ENCODE peak calls at places on chromosomes 11 and 22, in seven cellular contexts. One of them, this sample, is unnamed.

GRCh38 chr11:16350125-16350524 is 6.2 kb downstream of the SOX6 start:
- DNase-seq in CD8-positive, alpha-beta T cell: no peak
- DNase-seq in IMR-90: no peak
- DNase-seq in neuronal stem cell: no peak
- DNase-seq in fibroblast of lung: no peak
- DNase-seq in iPS DF 6.9: no peak
- DNase-seq in breast epithelium: no peak
- DNase-seq in this sample: no peak

GRCh38 chr11:926341-926916 is 759 bp downstream of the AP2A2 start:
- DNase-seq in CD8-positive, alpha-beta T cell: no peak
- DNase-seq in IMR-90: peak; percentile 69
- DNase-seq in neuronal stem cell: no peak
- DNase-seq in fibroblast of lung: peak; percentile 49
- DNase-seq in iPS DF 6.9: no peak
- DNase-seq in breast epithelium: no peak
- DNase-seq in this sample: no peak

GRCh38 chr22:17970205-17970708 is 54.1 kb downstream of the MICAL3 start:
- DNase-seq in CD8-positive, alpha-beta T cell: no peak
- DNase-seq in IMR-90: peak; percentile 85
- DNase-seq in neuronal stem cell: no peak
- DNase-seq in fibroblast of lung: peak; percentile 54
- DNase-seq in iPS DF 6.9: no peak
- DNase-seq in breast epithelium: no peak
- DNase-seq in this sample: no peak

GRCh38 chr22:20803696-20804324 is 29.9 kb downstream of the SERPIND1 start:
- DNase-seq in CD8-positive, alpha-beta T cell: no peak
- DNase-seq in IMR-90: peak; percentile 44
- DNase-seq in neuronal stem cell: peak; percentile 20
- DNase-seq in fibroblast of lung: peak; percentile 46
- DNase-seq in iPS DF 6.9: peak; percentile 20
- DNase-seq in breast epithelium: no peak
- DNase-seq in this sample: no peak

GRCh38 chr11:65428578-65429068 is 6.0 kb downstream of the NEAT1 start:
- DNase-seq in CD8-positive, alpha-beta T cell: no peak
- DNase-seq in IMR-90: no peak
- DNase-seq in neuronal stem cell: no peak
- DNase-seq in fibroblast of lung: no peak
- DNase-seq in iPS DF 6.9: no peak
- DNase-seq in breast epithelium: no peak
- DNase-seq in this sample: no peak

GRCh38 chr11:12800032-12800671 is 125.9 kb downstream of the TEAD1 start:
- DNase-seq in CD8-positive, alpha-beta T cell: no peak
- DNase-seq in IMR-90: peak; percentile 81
- DNase-seq in neuronal stem cell: no peak
- DNase-seq in fibroblast of lung: peak; percentile 40
- DNase-seq in iPS DF 6.9: no peak
- DNase-seq in breast epithelium: no peak
- DNase-seq in this sample: no peak

GRCh38 chr11:65504671-65505433 is 6.0 kb downstream of the MALAT1 start:
- DNase-seq in CD8-positive, alpha-beta T cell: no peak
- DNase-seq in IMR-90: peak; percentile 46
- DNase-seq in neuronal stem cell: no peak
- DNase-seq in fibroblast of lung: peak; percentile 47
- DNase-seq in iPS DF 6.9: no peak
- DNase-seq in breast epithelium: no peak
- DNase-seq in this sample: no peak

GRCh38 chr22:20777420-20778177 is 3.7 kb downstream of the SERPIND1 start:
- DNase-seq in CD8-positive, alpha-beta T cell: no peak
- DNase-seq in IMR-90: peak; percentile 94
- DNase-seq in neuronal stem cell: no peak
- DNase-seq in fibroblast of lung: peak; percentile 92
- DNase-seq in iPS DF 6.9: no peak
- DNase-seq in breast epithelium: no peak
- DNase-seq in this sample: no peak

GRCh38 chr11:113249786-113250185 is 64.6 kb upstream of the TTC12 start:
- DNase-seq in CD8-positive, alpha-beta T cell: no peak
- DNase-seq in IMR-90: no peak
- DNase-seq in neuronal stem cell: no peak
- DNase-seq in fibroblast of lung: no peak
- DNase-seq in iPS DF 6.9: no peak
- DNase-seq in breast epithelium: no peak
- DNase-seq in this sample: no peak

GRCh38 chr11:70862093-70862492 is 390.3 kb downstream of the SHANK2 start:
- DNase-seq in CD8-positive, alpha-beta T cell: no peak
- DNase-seq in IMR-90: no peak
- DNase-seq in neuronal stem cell: no peak
- DNase-seq in fibroblast of lung: no peak
- DNase-seq in iPS DF 6.9: no peak
- DNase-seq in breast epithelium: no peak
- DNase-seq in this sample: no peak

GRCh38 chr11:126163074-126163700 is 48.3 kb downstream of the RPUSD4 start:
- DNase-seq in CD8-positive, alpha-beta T cell: no peak
- DNase-seq in IMR-90: peak; percentile 96
- DNase-seq in neuronal stem cell: peak; percentile 60
- DNase-seq in fibroblast of lung: peak; percentile 92
- DNase-seq in iPS DF 6.9: no peak
- DNase-seq in breast epithelium: no peak
- DNase-seq in this sample: no peak

GRCh38 chr22:36587289-36588154 is 58.6 kb upstream of the EIF3D start:
- DNase-seq in CD8-positive, alpha-beta T cell: no peak
- DNase-seq in IMR-90: peak; percentile 67
- DNase-seq in neuronal stem cell: no peak
- DNase-seq in fibroblast of lung: peak; percentile 47
- DNase-seq in iPS DF 6.9: no peak
- DNase-seq in breast epithelium: no peak
- DNase-seq in this sample: no peak

GRCh38 chr11:116703421-116703820 is 69.4 kb downstream of the BUD13 start:
- DNase-seq in CD8-positive, alpha-beta T cell: no peak
- DNase-seq in IMR-90: no peak
- DNase-seq in neuronal stem cell: peak; percentile 63
- DNase-seq in fibroblast of lung: peak; percentile 2
- DNase-seq in iPS DF 6.9: no peak
- DNase-seq in breast epithelium: no peak
- DNase-seq in this sample: no peak

GRCh38 chr11:6351782-6352181 is 31.5 kb upstream of the CAVIN3 start:
- DNase-seq in CD8-positive, alpha-beta T cell: no peak
- DNase-seq in IMR-90: peak; percentile 21
- DNase-seq in neuronal stem cell: no peak
- DNase-seq in fibroblast of lung: no peak
- DNase-seq in iPS DF 6.9: no peak
- DNase-seq in breast epithelium: no peak
- DNase-seq in this sample: no peak

GRCh38 chr22:25758316-25758715 is 16.3 kb downstream of the MYO18B start:
- DNase-seq in CD8-positive, alpha-beta T cell: no peak
- DNase-seq in IMR-90: no peak
- DNase-seq in neuronal stem cell: no peak
- DNase-seq in fibroblast of lung: no peak
- DNase-seq in iPS DF 6.9: no peak
- DNase-seq in breast epithelium: no peak
- DNase-seq in this sample: no peak

GRCh38 chr11:9850224-9850895 is 186.5 kb downstream of the SWAP70 start:
- DNase-seq in CD8-positive, alpha-beta T cell: no peak
- DNase-seq in IMR-90: peak; percentile 31
- DNase-seq in neuronal stem cell: no peak
- DNase-seq in fibroblast of lung: no peak
- DNase-seq in iPS DF 6.9: no peak
- DNase-seq in breast epithelium: no peak
- DNase-seq in this sample: no peak

GRCh38 chr22:26471522-26471921 is 12.1 kb downstream of the HPS4 start:
- DNase-seq in CD8-positive, alpha-beta T cell: no peak
- DNase-seq in IMR-90: peak; percentile 83
- DNase-seq in neuronal stem cell: no peak
- DNase-seq in fibroblast of lung: peak; percentile 29
- DNase-seq in iPS DF 6.9: no peak
- DNase-seq in breast epithelium: no peak
- DNase-seq in this sample: no peak

GRCh38 chr22:21816472-21816786 is 51.0 kb downstream of the MAPK1 start:
- DNase-seq in CD8-positive, alpha-beta T cell: no peak
- DNase-seq in IMR-90: no peak
- DNase-seq in neuronal stem cell: no peak
- DNase-seq in fibroblast of lung: no peak
- DNase-seq in iPS DF 6.9: no peak
- DNase-seq in breast epithelium: no peak
- DNase-seq in this sample: no peak

GRCh38 chr22:21816787-21817496 is 50.5 kb downstream of the MAPK1 start:
- DNase-seq in CD8-positive, alpha-beta T cell: no peak
- DNase-seq in IMR-90: peak; percentile 95
- DNase-seq in neuronal stem cell: no peak
- DNase-seq in fibroblast of lung: peak; percentile 92
- DNase-seq in iPS DF 6.9: no peak
- DNase-seq in breast epithelium: no peak
- DNase-seq in this sample: no peak

GRCh38 chr22:21818487-21819182 is 48.8 kb downstream of the MAPK1 start:
- DNase-seq in CD8-positive, alpha-beta T cell: no peak
- DNase-seq in IMR-90: no peak
- DNase-seq in neuronal stem cell: no peak
- DNase-seq in fibroblast of lung: no peak
- DNase-seq in iPS DF 6.9: no peak
- DNase-seq in breast epithelium: no peak
- DNase-seq in this sample: no peak

GRCh38 chr22:21815958-21816357 is 51.5 kb downstream of the MAPK1 start:
- DNase-seq in CD8-positive, alpha-beta T cell: no peak
- DNase-seq in IMR-90: no peak
- DNase-seq in neuronal stem cell: no peak
- DNase-seq in fibroblast of lung: no peak
- DNase-seq in iPS DF 6.9: no peak
- DNase-seq in breast epithelium: no peak
- DNase-seq in this sample: no peak

GRCh38 chr22:21815357-21815756 is 52.1 kb downstream of the MAPK1 start:
- DNase-seq in CD8-positive, alpha-beta T cell: no peak
- DNase-seq in IMR-90: no peak
- DNase-seq in neuronal stem cell: no peak
- DNase-seq in fibroblast of lung: no peak
- DNase-seq in iPS DF 6.9: no peak
- DNase-seq in breast epithelium: no peak
- DNase-seq in this sample: no peak
- H3K4me1 ChIP-seq in CD8-positive, alpha-beta T cell: peaks cover 41% of the 10 kb centered on the region
- H3K4me1 ChIP-seq in IMR-90: peaks cover 10% of the 10 kb centered on the region
- H3K4me1 ChIP-seq in neuronal stem cell: peaks cover 9% of the 10 kb centered on the region
- H3K4me1 ChIP-seq in fibroblast of lung: peaks cover 10% of the 10 kb centered on the region
- H3K4me1 ChIP-seq in iPS DF 6.9: peaks cover 4% of the 10 kb centered on the region
- H3K4me1 ChIP-seq in breast epithelium: peaks cover 8% of the 10 kb centered on the region
- H3K4me1 ChIP-seq in this sample: peaks cover 34% of the 10 kb centered on the region

GRCh38 chr11:108003623-108004022 is 5.1 kb upstream of the CUL5 start:
- DNase-seq in CD8-positive, alpha-beta T cell: no peak
- DNase-seq in IMR-90: no peak
- DNase-seq in neuronal stem cell: no peak
- DNase-seq in fibroblast of lung: no peak
- DNase-seq in iPS DF 6.9: no peak
- DNase-seq in breast epithelium: no peak
- DNase-seq in this sample: no peak

GRCh38 chr11:108012139-108012725 is 3.5 kb downstream of the CUL5 start:
- DNase-seq in CD8-positive, alpha-beta T cell: no peak
- DNase-seq in IMR-90: no peak
- DNase-seq in neuronal stem cell: no peak
- DNase-seq in fibroblast of lung: no peak
- DNase-seq in iPS DF 6.9: no peak
- DNase-seq in breast epithelium: no peak
- DNase-seq in this sample: no peak

GRCh38 chr11:108008656-108009496 is at the start of gene CUL5:
- DNase-seq in CD8-positive, alpha-beta T cell: peak; percentile 85
- DNase-seq in IMR-90: peak; percentile 91
- DNase-seq in neuronal stem cell: peak; percentile 92
- DNase-seq in fibroblast of lung: peak; percentile 95
- DNase-seq in iPS DF 6.9: peak; percentile 71
- DNase-seq in breast epithelium: peak; percentile 82
- DNase-seq in this sample: peak; percentile 85

GRCh38 chr11:108009497-108010360 is 1.0 kb downstream of the CUL5 start:
- DNase-seq in CD8-positive, alpha-beta T cell: no peak
- DNase-seq in IMR-90: no peak
- DNase-seq in neuronal stem cell: no peak
- DNase-seq in fibroblast of lung: peak; percentile 11
- DNase-seq in iPS DF 6.9: no peak
- DNase-seq in breast epithelium: peak; percentile 18
- DNase-seq in this sample: no peak

GRCh38 chr11:108007819-108008218 is 879 bp upstream of the CUL5 start:
- DNase-seq in CD8-positive, alpha-beta T cell: no peak
- DNase-seq in IMR-90: no peak
- DNase-seq in neuronal stem cell: no peak
- DNase-seq in fibroblast of lung: no peak
- DNase-seq in iPS DF 6.9: no peak
- DNase-seq in breast epithelium: no peak
- DNase-seq in this sample: no peak
- H3K27ac ChIP-seq in CD8-positive, alpha-beta T cell: no peak overlapping the region
- H3K27ac ChIP-seq in IMR-90: no peak overlapping the region
- H3K27ac ChIP-seq in neuronal stem cell: no peak overlapping the region
- H3K27ac ChIP-seq in fibroblast of lung: no peak overlapping the region
- H3K27ac ChIP-seq in iPS DF 6.9: no peak overlapping the region
- H3K27ac ChIP-seq in breast epithelium: no peak overlapping the region
- H3K27ac ChIP-seq in this sample: no peak overlapping the region

DNA sequence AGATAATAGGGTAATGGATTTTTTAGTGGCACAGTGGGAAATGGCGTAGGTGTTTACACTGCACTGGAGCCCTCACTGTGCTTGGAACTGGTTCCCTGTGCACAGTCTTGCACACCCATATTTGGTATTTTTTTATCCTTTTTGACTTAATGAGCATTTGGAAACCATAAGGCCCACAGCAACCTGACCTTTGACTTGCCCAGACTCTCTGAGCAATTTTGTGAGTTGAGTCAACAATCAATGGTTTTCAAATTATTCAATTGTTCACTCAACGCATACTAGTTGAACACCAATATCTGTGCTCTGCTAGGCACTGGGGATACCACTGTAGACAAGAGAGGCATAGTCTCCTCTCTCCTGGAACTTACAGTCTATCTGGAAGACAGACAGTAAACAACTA is 14.3 kb downstream of the CD44 start:
- DNase-seq in CD8-positive, alpha-beta T cell: no peak
- DNase-seq in IMR-90: no peak
- DNase-seq in neuronal stem cell: no peak
- DNase-seq in fibroblast of lung: no peak
- DNase-seq in iPS DF 6.9: no peak
- DNase-seq in breast epithelium: no peak
- DNase-seq in this sample: no peak
- H3K4me1 ChIP-seq in CD8-positive, alpha-beta T cell: peaks cover 97% of the 10 kb centered on the region
- H3K4me1 ChIP-seq in IMR-90: peaks cover 34% of the 10 kb centered on the region
- H3K4me1 ChIP-seq in neuronal stem cell: peaks cover 2% of the 10 kb centered on the region
- H3K4me1 ChIP-seq in fibroblast of lung: peaks cover 13% of the 10 kb centered on the region
- H3K4me1 ChIP-seq in iPS DF 6.9: peaks cover 2% of the 10 kb centered on the region
- H3K4me1 ChIP-seq in breast epithelium: no peaks in the 10 kb centered on the region
- H3K4me1 ChIP-seq in this sample: peaks cover 86% of the 10 kb centered on the region

DNA sequence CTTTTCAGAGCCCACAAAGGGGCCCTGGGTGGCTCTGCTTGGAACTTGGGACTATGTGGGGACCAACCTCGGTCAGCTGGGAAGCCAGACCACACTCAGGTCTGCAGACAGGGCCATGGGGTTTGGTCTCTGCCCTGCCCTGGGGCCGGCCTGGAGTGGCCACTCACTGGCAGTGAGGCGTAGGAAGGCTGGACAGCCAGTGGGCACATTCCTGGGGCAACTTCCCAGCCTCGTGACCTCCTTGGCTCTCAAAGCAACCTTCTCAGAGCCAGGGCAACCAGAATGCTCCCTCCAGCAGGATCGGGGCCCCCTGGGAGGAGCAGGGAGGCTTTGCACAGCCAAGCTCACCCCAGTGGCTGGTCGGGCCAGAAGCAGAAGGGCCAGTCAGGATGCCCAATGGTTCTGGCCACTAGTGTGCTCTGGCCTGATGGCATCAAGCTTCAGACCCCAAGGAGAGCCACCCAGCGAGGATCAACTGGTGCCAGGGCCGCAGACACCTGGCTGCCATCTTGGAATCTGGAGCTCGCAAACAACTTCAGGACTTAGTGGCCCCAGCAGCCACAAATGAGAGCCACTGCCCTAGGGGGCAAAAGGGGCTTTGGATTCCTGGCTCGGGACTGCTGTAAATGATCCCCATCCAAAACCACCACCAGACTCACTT is 87.1 kb downstream of the MYEOV start:
- DNase-seq in CD8-positive, alpha-beta T cell: no peak
- DNase-seq in IMR-90: no peak
- DNase-seq in neuronal stem cell: no peak
- DNase-seq in fibroblast of lung: no peak
- DNase-seq in iPS DF 6.9: no peak
- DNase-seq in breast epithelium: no peak
- DNase-seq in this sample: no peak
- H3K27ac ChIP-seq in CD8-positive, alpha-beta T cell: no peak overlapping the region
- H3K27ac ChIP-seq in IMR-90: no peak overlapping the region
- H3K27ac ChIP-seq in neuronal stem cell: no peak overlapping the region
- H3K27ac ChIP-seq in fibroblast of lung: no peak overlapping the region
- H3K27ac ChIP-seq in iPS DF 6.9: no peak overlapping the region
- H3K27ac ChIP-seq in breast epithelium: no peak overlapping the region
- H3K27ac ChIP-seq in this sample: no peak overlapping the region

This sample was measured in effector memory CD4-positive, alpha-beta T cell.